ENCODE peak calls at places on chromosomes 2 and 18, in nine cellular contexts. K is body of pancreas; A is CD8-positive, alpha-beta T cell; F is HCT116; N is PC-3; C is suprapubic skin; V is heart left ventricle; D is ascending aorta; H is prostate gland. I is an unnamed sample.

GRCh38 chr2:134252092-134252775 is 1.6 kb upstream of the MGAT5 start:
- DNase-seq in K (no peak), A (no peak), F (no peak), N (no peak), C (no peak), V (no peak), D (no peak), H (no peak), I (no peak)

GRCh38 chr18:62450546-62451395 is 72.1 kb upstream of the ZCCHC2 start:
- DNase-seq in K (peak; percentile 91), A (no peak), F (peak; percentile 86), N (peak; percentile 93), C (no peak), V (peak; percentile 74), D (peak; percentile 92), H (no peak), I (no peak)

GRCh38 chr18:77127769-77128671 is 4.6 kb downstream of the MBP start:
- DNase-seq in K (peak; percentile 68), A (no peak), F (no peak), N (peak; percentile 98), C (no peak), V (no peak), D (peak; percentile 90), H (peak; percentile 87), I (no peak)

GRCh38 chr2:239830066-239830717 is 194.9 kb downstream of the NDUFA10 start:
- DNase-seq in K (no peak), A (no peak), F (no peak), N (peak; percentile 19), C (peak; percentile 70), V (no peak), D (peak; percentile 63), H (no peak), I (no peak)

GRCh38 chr18:22739789-22740188 is 193.3 kb upstream of the RBBP8 start:
- DNase-seq in K (no peak), A (no peak), F (no peak), N (no peak), C (no peak), V (no peak), D (no peak), H (no peak), I (no peak)

GRCh38 chr2:217062774-217063173 is 202.9 kb upstream of the TNP1 start:
- DNase-seq in K (no peak), A (no peak), F (no peak), N (no peak), C (no peak), V (no peak), D (no peak), H (no peak), I (no peak)

GRCh38 chr2:240142256-240142775 is 1.9 kb upstream of the OTOS start:
- DNase-seq in K (no peak), A (no peak), F (no peak), N (no peak), C (no peak), V (no peak), D (no peak), H (no peak), I (no peak)

GRCh38 chr2:97965146-97965545 is 30.6 kb downstream of the TMEM131 start:
- DNase-seq in K (no peak), A (no peak), F (no peak), N (no peak), C (no peak), V (no peak), D (no peak), H (no peak), I (no peak)

GRCh38 chr2:28344756-28345291 is 47.8 kb upstream of the FOSL2 start:
- DNase-seq in K (no peak), A (no peak), F (no peak), N (no peak), C (no peak), V (no peak), D (no peak), H (no peak), I (no peak)

GRCh38 chr18:13267517-13267916 is 49.0 kb downstream of the LDLRAD4 start:
- DNase-seq in K (no peak), A (no peak), F (no peak), N (peak; percentile 31), C (peak; percentile 54), V (no peak), D (no peak), H (no peak), I (no peak)

GRCh38 chr18:36295880-36296301 is 1.6 kb upstream of the FHOD3 start:
- DNase-seq in K (peak; percentile 48), A (no peak), F (no peak), N (no peak), C (no peak), V (peak; percentile 24), D (no peak), H (no peak), I (no peak)

GRCh38 chr18:61569176-61569892 is 236.1 kb downstream of the CDH20 start:
- DNase-seq in K (no peak), A (no peak), F (no peak), N (peak; percentile 58), C (no peak), V (peak; percentile 76), D (no peak), H (no peak), I (no peak)

GRCh38 chr2:9539530-9539929 is 16.1 kb downstream of the ADAM17 start:
- DNase-seq in K (no peak), A (no peak), F (no peak), N (no peak), C (no peak), V (no peak), D (no peak), H (no peak), I (no peak)

GRCh38 chr2:71609441-71609840 is 156.1 kb downstream of the DYSF start:
- DNase-seq in K (no peak), A (no peak), F (no peak), N (peak; percentile 68), C (peak; percentile 35), V (no peak), D (peak; percentile 55), H (no peak), I (no peak)

GRCh38 chr2:217903859-217904613 is 98.8 kb downstream of the TNS1 start:
- DNase-seq in K (peak; percentile 93), A (no peak), F (no peak), N (no peak), C (peak; percentile 88), V (peak; percentile 94), D (peak; percentile 96), H (peak; percentile 65), I (no peak)

GRCh38 chr2:119748135-119748534 is 11.6 kb upstream of the PTPN4 start:
- DNase-seq in K (no peak), A (no peak), F (no peak), N (no peak), C (no peak), V (no peak), D (no peak), H (no peak), I (no peak)

GRCh38 chr2:218290316-218291261 is 1.7 kb downstream of the TMBIM1 start:
- DNase-seq in K (no peak), A (no peak), F (no peak), N (no peak), C (no peak), V (no peak), D (no peak), H (no peak), I (no peak)

DNA sequence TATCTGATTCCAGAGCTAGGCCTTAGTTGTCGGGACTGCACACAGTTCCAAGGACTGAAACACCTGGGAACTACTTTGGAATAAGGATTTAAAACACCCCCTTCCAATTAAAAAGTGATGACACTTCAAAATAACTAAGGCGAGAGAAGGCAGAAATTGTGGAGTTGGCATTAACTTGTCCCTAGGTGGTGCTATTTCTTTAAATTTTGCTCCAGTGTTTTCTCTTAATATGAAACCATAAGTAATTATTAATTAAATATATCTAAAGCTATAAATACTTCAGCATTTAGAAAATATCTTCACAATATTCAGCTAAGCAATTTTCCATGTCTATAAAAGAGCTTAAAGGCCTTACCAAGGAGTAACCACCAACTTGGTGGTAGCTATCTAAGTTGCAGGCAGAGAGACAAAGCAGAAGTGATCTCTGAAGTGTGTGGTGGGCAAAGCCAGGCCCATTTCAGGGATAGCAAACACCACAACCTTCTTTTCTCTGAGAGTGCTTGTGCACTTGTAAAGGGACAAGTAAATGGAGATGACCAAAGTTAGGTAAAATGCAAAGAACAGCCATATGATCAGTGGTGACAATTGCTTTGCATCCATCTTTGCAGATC is 186.8 kb upstream of the PGAP1 start:
- DNase-seq in K (no peak), A (no peak), F (peak; percentile 18), N (peak; percentile 61), C (no peak), V (no peak), D (no peak), H (no peak), I (peak; percentile 17)
- TF ChIP-seq CTCF in K (peak; percentile 75), A (peak; percentile 75), F (peak; percentile 48), N (peak; percentile 71), C (no peak), V (peak; percentile 73), D (peak; percentile 70), H (peak; percentile 58), I (peak; percentile 54)

GRCh38 chr2:120842456-120843439 is 107.1 kb downstream of the GLI2 start:
- DNase-seq in K (no peak), A (no peak), F (no peak), N (no peak), C (no peak), V (no peak), D (no peak), H (no peak), I (no peak)
- H3K36me3 ChIP-seq in K (no peaks in the 10 kb centered on the region), A (no peaks in the 10 kb centered on the region), F (no peaks in the 10 kb centered on the region), N (no peaks in the 10 kb centered on the region), C (no peaks in the 10 kb centered on the region), V (no peaks in the 10 kb centered on the region), D (no peaks in the 10 kb centered on the region), H (no peaks in the 10 kb centered on the region), I (no peaks in the 10 kb centered on the region)

GRCh38 chr2:136056077-136056688 is 61.8 kb downstream of the CXCR4 start:
- DNase-seq in K (no peak), A (no peak), F (no peak), N (no peak), C (no peak), V (no peak), D (no peak), H (no peak), I (no peak)
- H3K4me1 ChIP-seq in K (no peaks in the 10 kb centered on the region), A (peaks cover 64% of the 10 kb centered on the region), F (no peaks in the 10 kb centered on the region), N (no peaks in the 10 kb centered on the region), C (no peaks in the 10 kb centered on the region), V (no peaks in the 10 kb centered on the region), D (no peaks in the 10 kb centered on the region), H (no peaks in the 10 kb centered on the region), I (no peaks in the 10 kb centered on the region)

GRCh38 chr2:118241128-118241527 is 152.9 kb downstream of the INSIG2 start:
- DNase-seq in K (no peak), A (no peak), F (no peak), N (no peak), C (no peak), V (no peak), D (no peak), H (no peak), I (no peak)

GRCh38 chr2:118240276-118240675 is 152.0 kb downstream of the INSIG2 start:
- DNase-seq in K (no peak), A (no peak), F (no peak), N (peak; percentile 46), C (no peak), V (no peak), D (no peak), H (no peak), I (no peak)

GRCh38 chr2:118239284-118239683 is 151.0 kb downstream of the INSIG2 start:
- DNase-seq in K (no peak), A (no peak), F (no peak), N (no peak), C (no peak), V (no peak), D (no peak), H (no peak), I (no peak)

GRCh38 chr2:118242216-118242615 is 153.9 kb downstream of the INSIG2 start:
- DNase-seq in K (no peak), A (no peak), F (no peak), N (peak; percentile 96), C (no peak), V (no peak), D (no peak), H (no peak), I (no peak)

GRCh38 chr2:118237451-118237850 is 149.2 kb downstream of the INSIG2 start:
- DNase-seq in K (no peak), A (no peak), F (no peak), N (no peak), C (no peak), V (no peak), D (no peak), H (no peak), I (no peak)
- TF ChIP-seq CTCF in K (no peak), A (no peak), F (no peak), N (no peak), C (no peak), V (no peak), D (peak; percentile 9), H (no peak), I (no peak)